ENCODE peak calls at places on chromosomes 4 and X, in four cellular contexts. A is aorta, Z is fibroblast of lung, V is kidney. W is an unnamed sample. For H3K36me3 and H3K4me1, the result is how much of the 10 kb centered on the place peaks cover.

GRCh38 chr4:16573744-16574143 is 324.7 kb downstream of the LDB2 start:
- DNase-seq in A (peak), Z (peak), V (no peak), W (no peak)

GRCh38 chr4:59685626-59686025 is 1514.5 kb upstream of the ADGRL3 start:
- DNase-seq in Z (no peak), V (no peak), A (no peak), W (no peak)

GRCh38 chr4:174503079-174503724 is 19.1 kb downstream of the HPGD start:
- DNase-seq in A (no peak), Z (no peak), V (no peak), W (no peak)

GRCh38 chrX:27765718-27766117 is 42.1 kb upstream of the MAGEB10 start:
- DNase-seq in V (no peak), A (no peak), Z (no peak), W (no peak)

GRCh38 chrX:69286546-69286906 is 121.3 kb upstream of the PJA1 start:
- DNase-seq in Z (no peak), V (no peak), A (no peak), W (no peak)

GRCh38 chr4:7513731-7514130 is 79.0 kb upstream of the PSAPL1 start:
- DNase-seq in A (no peak), Z (peak), V (no peak), W (no peak)

GRCh38 chr4:121484633-121485032 is 103.8 kb upstream of the QRFPR start:
- DNase-seq in A (no peak), V (no peak), Z (peak), W (no peak)

GRCh38 chr4:37441231-37442061 is 196.9 kb downstream of the NWD2 start:
- DNase-seq in Z (no peak), A (no peak), V (no peak), W (no peak)

GRCh38 chr4:87566276-87566675 is 37.1 kb upstream of the SPARCL1 start:
- DNase-seq in V (no peak), Z (no peak), A (no peak), W (no peak)

GRCh38 chr4:20430555-20430954 is 178.8 kb downstream of the SLIT2 start:
- DNase-seq in Z (peak), V (no peak), A (no peak), W (no peak)

GRCh38 chrX:10031743-10032142 is 64.6 kb downstream of the CLDN34 start:
- DNase-seq in V (no peak), Z (no peak), A (no peak), W (no peak)

GRCh38 chr4:146072381-146072780 is 103.1 kb upstream of the LSM6 start:
- DNase-seq in A (no peak), V (no peak), Z (peak), W (no peak)

GRCh38 chr4:151620066-151620465 is 140.7 kb downstream of the GATB start:
- DNase-seq in V (no peak), Z (no peak), A (no peak), W (no peak)

GRCh38 chrX:15804563-15804962 is 14.3 kb downstream of the ZRSR2 start:
- DNase-seq in V (no peak), A (no peak), Z (no peak), W (no peak)

GRCh38 chr4:85725727-85726170 is 250.8 kb downstream of the ARHGAP24 start:
- DNase-seq in A (peak), V (peak), Z (peak), W (peak)

GRCh38 chr4:99644453-99644852 is 13.2 kb downstream of the C4orf54 start:
- DNase-seq in A (no peak), V (no peak), Z (no peak), W (no peak)

GRCh38 chrX:144040793-144041192 is 156.9 kb downstream of the UBE2NL start:
- DNase-seq in V (no peak), A (no peak), Z (no peak), W (no peak)

GRCh38 chr4:48698029-48698901 is 81.8 kb downstream of the FRYL start:
- DNase-seq in V (no peak), Z (peak), A (no peak), W (no peak)

GRCh38 chr4:40788338-40788737 is 38.6 kb downstream of the NSUN7 start:
- DNase-seq in Z (no peak), A (no peak), V (no peak), W (no peak)

GRCh38 chrX:47958943-47959342 is 44.8 kb downstream of the ZNF182 start:
- DNase-seq in A (no peak), V (no peak), Z (no peak), W (no peak)

GRCh38 chr4:6391852-6392188 is 80.6 kb downstream of the PPP2R2C start:
- DNase-seq in A (no peak), V (no peak), Z (no peak), W (no peak)

GRCh38 chr4:3803475-3803847 is 37.3 kb downstream of the ADRA2C start:
- DNase-seq in V (no peak), Z (no peak), A (no peak), W (no peak)

GRCh38 chrX:72121381-72121780 is 10.3 kb downstream of the RTL5 start:
- DNase-seq in V (peak), A (peak), Z (peak), W (peak)

GRCh38 chrX:7372843-7373525 is 225.0 kb upstream of the PUDP start:
- DNase-seq in Z (peak), A (no peak), V (no peak), W (no peak)

GRCh38 chr4:130183096-130183495 is 1087.1 kb downstream of the C4orf33 start:
- DNase-seq in A (no peak), V (no peak), Z (no peak), W (no peak)

GRCh38 chr4:93832097-93832496 is 3.5 kb downstream of the ATOH1 start:
- DNase-seq in Z (no peak), A (no peak), V (no peak), W (no peak)

GRCh38 chr4:173289351-173289725 is 44.8 kb downstream of the HMGB2 start:
- DNase-seq in A (no peak), V (no peak), Z (no peak), W (no peak)

GRCh38 chr4:124713213-124713592 is 671 bp upstream of the ANKRD50 start:
- DNase-seq in V (peak), A (peak), Z (peak), W (peak)

DNA sequence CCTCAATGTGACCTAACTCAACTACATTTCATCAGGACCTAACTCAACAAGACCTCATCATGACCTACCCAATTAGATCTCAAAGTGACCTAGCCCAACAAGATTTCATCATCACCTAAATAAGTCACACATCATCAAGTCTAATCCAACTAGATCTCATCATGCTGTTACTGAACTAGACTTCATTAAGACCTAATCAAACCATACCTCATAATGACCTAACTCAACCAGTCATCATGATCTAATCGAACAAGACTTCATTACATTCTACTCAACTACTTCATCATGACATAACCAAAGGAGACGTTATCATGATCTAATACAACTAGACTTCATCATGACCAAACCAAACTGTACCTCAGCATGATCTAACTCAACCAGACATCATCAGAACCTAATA is 82.8 kb downstream of the DHRSX start:
- DNase-seq in V (no peak), A (no peak), Z (no peak), W (no peak)
- H3K36me3 ChIP-seq in V (under half), A (under half), Z (under half), W (under half)

GRCh38 chr4:159131564-159131963 is 28.7 kb downstream of the RAPGEF2 start:
- DNase-seq in V (no peak), Z (no peak), A (no peak), W (no peak)
- H3K4me1 ChIP-seq in V (under half), Z (under half), A (under half), W (under half)

GRCh38 chr4:14157262-14157661 is 529.7 kb upstream of the BOD1L1 start:
- DNase-seq in A (no peak), Z (no peak), V (no peak), W (no peak)
- H3K27ac ChIP-seq in A (no peak), Z (no peak), V (no peak), W (no peak)

DNA sequence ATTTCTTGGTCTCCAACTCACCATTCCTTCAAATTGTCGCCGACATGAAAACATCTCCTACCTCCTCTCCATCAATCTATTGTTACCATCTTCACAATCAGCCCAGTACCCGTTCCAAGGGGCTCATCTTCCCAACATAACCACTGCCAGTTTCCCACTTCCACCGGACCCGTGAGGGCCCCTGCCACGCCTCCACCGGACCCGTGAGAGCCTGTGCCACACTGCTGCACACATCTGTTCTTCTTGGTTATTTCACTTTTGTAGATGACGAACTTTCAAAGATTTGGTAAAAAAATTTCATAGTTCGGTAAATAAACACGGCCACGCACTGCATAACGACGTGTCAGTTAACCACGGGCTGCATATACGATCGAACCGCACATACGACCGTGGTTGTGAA is 65.0 kb downstream of the FAT1 start:
- DNase-seq in Z (no peak), V (no peak), A (no peak), W (no peak)
- H3K36me3 ChIP-seq in Z (under half), V (under half), A (under half), W (under half)

DNA sequence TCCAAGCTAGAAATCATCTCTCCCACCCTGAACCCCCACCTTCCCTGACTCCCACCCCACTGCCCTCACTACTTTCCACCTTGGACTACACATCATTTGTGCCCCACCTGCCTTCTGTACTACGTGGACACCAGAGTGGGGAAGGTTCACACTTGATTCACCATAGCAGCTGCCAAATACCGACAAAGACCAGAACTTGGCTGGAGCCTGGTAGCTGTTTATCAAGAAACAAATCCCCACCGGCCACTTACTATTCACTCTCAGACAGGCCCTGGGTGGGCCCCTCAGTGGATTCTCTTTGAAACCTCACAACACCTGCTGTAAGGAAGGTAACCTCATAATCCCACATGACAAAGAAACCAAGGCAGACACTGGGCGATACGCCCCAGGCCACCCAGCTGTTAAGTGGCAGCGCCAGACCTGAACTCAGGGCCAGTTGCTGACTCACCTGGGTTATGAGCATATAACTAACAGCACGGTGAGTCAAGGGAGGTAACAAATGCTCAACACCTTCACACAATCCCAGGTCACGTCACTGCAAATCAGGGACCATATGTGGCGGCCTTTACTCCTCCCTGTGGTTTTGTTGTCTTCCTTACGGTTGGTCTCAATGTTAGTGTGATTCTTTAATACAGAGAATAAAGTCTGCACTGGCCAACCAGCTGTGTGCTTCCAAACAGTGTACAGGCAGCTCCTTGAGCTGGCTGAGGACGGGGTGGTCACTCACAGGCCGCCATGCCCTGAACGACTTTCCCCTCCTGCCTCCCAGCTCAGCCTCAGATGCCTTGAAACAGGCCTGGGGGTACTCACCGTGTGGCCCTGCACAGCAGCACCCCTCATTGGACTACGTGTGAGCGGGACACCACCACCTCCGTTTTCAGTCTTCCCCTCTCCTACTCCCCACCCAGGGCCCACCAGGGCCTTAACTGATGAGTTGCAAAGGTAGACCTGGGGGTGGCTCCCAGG is 7.5 kb downstream of the WDR1 start:
- DNase-seq in V (peak), A (no peak), Z (no peak), W (no peak)
- H3K4me1 ChIP-seq in V (under half), A (under half), Z (under half), W (half or more)

GRCh38 chrX:128438082-128438481 is 385.9 kb upstream of the ACTRT1 start:
- DNase-seq in V (no peak), Z (no peak), A (no peak), W (no peak)
- H3K27ac ChIP-seq in V (no peak), Z (no peak), A (no peak), W (no peak)

GRCh38 chrX:124035657-124036056 is 74.2 kb downstream of the STAG2 start:
- DNase-seq in A (no peak), Z (no peak), V (no peak), W (no peak)
- H3K36me3 ChIP-seq in A (under half), Z (under half), V (under half), W (under half)

DNA sequence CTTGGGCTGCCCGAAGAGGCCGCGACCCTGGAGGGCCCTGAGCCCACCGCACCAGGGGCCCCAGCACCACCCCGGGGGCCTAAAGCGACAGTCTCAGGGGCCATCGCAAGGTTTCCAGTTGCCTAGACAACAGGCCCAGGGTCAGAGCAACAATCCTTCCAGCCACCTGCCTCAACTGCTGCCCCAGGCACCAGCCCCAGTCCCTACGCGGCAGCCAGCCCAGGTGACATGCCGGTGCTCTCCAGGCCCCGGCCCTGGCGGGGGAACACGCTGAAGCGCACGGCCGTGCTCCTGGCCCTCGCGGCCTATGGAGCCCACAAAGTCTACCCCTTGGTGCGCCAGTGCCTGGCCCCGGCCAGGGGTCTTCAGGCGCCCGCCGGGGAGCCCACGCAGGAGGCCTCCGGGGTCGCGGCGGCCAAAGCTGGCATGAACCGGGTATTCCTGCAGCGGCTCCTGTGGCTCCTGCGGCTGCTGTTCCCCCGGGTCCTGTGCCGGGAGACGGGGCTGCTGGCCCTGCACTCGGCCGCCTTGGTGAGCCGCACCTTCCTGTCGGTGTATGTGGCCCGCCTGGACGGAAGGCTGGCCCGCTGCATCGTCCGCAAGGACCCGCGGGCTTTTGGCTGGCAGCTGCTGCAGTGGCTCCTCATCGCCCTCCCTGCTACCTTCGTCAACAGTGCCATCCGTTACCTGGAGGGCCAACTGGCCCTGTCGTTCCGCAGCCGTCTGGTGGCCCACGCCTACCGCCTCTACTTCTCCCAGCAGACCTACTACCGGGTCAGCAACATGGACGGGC is 579 bp downstream of the ABCD1 start:
- DNase-seq in V (peak), Z (no peak), A (no peak), W (no peak)
- H3K4me1 ChIP-seq in V (under half), Z (under half), A (under half), W (under half)

GRCh38 chrX:134470013-134470412 is 10.0 kb downstream of the HPRT1 start:
- DNase-seq in A (no peak), V (no peak), Z (no peak), W (no peak)
- H3K27ac ChIP-seq in A (no peak), V (no peak), Z (no peak), W (no peak)

W was measured in psoas muscle.